ENCODE peak calls at places on chromosomes 7 and 10, in four cellular contexts. V is cardiac muscle cell, N is brain microvascular endothelial cell, Q is body of pancreas. G is an unnamed sample.

GRCh38 chr7:74657692-74658170 is at the start of gene GTF2I:
- DNase-seq in Q (no peak), V (no peak), N (no peak), G (no peak)

GRCh38 chr10:79159141-79159619 is 90.4 kb downstream of the ZMIZ1 start:
- DNase-seq in Q (no peak), N (peak), V (peak), G (no peak)

GRCh38 chr10:100743626-100744135 is 1.7 kb upstream of the PAX2 start:
- DNase-seq in N (no peak), Q (peak), V (peak), G (peak)

GRCh38 chr10:69800109-69800508 is 1.6 kb upstream of the COL13A1 start:
- DNase-seq in N (peak), Q (peak), V (peak), G (peak)

GRCh38 chr10:4331150-4331549 is 494.9 kb upstream of the AKR1E2 start:
- DNase-seq in N (no peak), V (no peak), Q (no peak), G (no peak)

GRCh38 chr7:130845581-130846085 is 111.6 kb upstream of the KLF14 start:
- DNase-seq in V (peak), Q (no peak), N (peak), G (peak)

GRCh38 chr10:120646159-120646558 is 189.1 kb downstream of the PLPP4 start:
- DNase-seq in N (no peak), V (no peak), Q (no peak), G (no peak)

GRCh38 chr10:102674566-102674965 is 30.3 kb downstream of the TRIM8 start:
- DNase-seq in N (no peak), V (no peak), Q (no peak), G (no peak)

GRCh38 chr7:47369736-47370135 is 212.2 kb downstream of the TNS3 start:
- DNase-seq in V (no peak), Q (no peak), N (no peak), G (no peak)

GRCh38 chr10:58950618-58951017 is 225.8 kb upstream of the PHYHIPL start:
- DNase-seq in V (no peak), Q (no peak), N (no peak), G (no peak)

GRCh38 chr7:148883233-148884048 is 650 bp downstream of the EZH2 start:
- DNase-seq in N (no peak), Q (peak), V (peak), G (no peak)

GRCh38 chr10:52677087-52677486 is 95.5 kb downstream of the MBL2 start:
- DNase-seq in N (no peak), V (peak), Q (no peak), G (no peak)

GRCh38 chr7:33710608-33711007 is 194.7 kb upstream of the BMPER start:
- DNase-seq in Q (no peak), N (peak), V (no peak), G (no peak)

GRCh38 chr10:78852856-78853255 is 215.9 kb upstream of the ZMIZ1 start:
- DNase-seq in Q (peak), V (peak), N (no peak), G (no peak)

GRCh38 chr10:126905776-126906703 is 812 bp downstream of the DOCK1 start:
- DNase-seq in N (no peak), Q (peak), V (peak), G (no peak)
- H3K4me3 ChIP-seq in N (peak), Q (peak), V (peak), G (peak)

GRCh38 chr10:15879058-15879457 is 18.8 kb upstream of the MINDY3 start:
- DNase-seq in V (peak), N (peak), Q (no peak), G (no peak)
- TF ChIP-seq CTCF in V (peak), N (peak), Q (peak), G (peak)

GRCh38 chr7:158818325-158819213 is 10.7 kb downstream of the ESYT2 start:
- DNase-seq in Q (peak), V (peak), N (peak), G (peak)

GRCh38 chr7:158821173-158822021 is 7.9 kb downstream of the ESYT2 start:
- DNase-seq in Q (no peak), V (peak), N (peak), G (peak)

GRCh38 chr7:158819571-158820203 is 9.6 kb downstream of the ESYT2 start:
- DNase-seq in Q (no peak), N (no peak), V (peak), G (peak)

GRCh38 chr7:158824028-158824427 is 5.3 kb downstream of the ESYT2 start:
- DNase-seq in V (peak), Q (no peak), N (peak), G (no peak)

GRCh38 chr7:158820656-158821055 is 8.7 kb downstream of the ESYT2 start:
- DNase-seq in N (no peak), V (no peak), Q (no peak), G (no peak)
- H3K4me3 ChIP-seq in N (no peak), V (no peak), Q (no peak), G (no peak)

GRCh38 chr10:20768849-20769248 is 128.3 kb downstream of the NEBL start:
- DNase-seq in V (peak), N (no peak), Q (no peak), G (no peak)
- TF ChIP-seq CTCF in V (peak), N (no peak), Q (peak), G (no peak)